ENCODE peak calls at places on chromosomes 12 and 14, in seven cellular contexts. F is aorta; K is thyroid gland; N is activated CD8-positive, alpha-beta memory T cell treated with anti-CD3 and anti-CD28 coated beads, Interleukin-2, amount 50 U/mL, for 48 hours; E is H54; W is psoas muscle; D is caudate nucleus. A is an unnamed sample.

GRCh38 chr14:101757064-101757838 is 4.3 kb upstream of the PPP2R5C start:
- DNase-seq in D (no peak), N (no peak), K (no peak), E (no peak), F (no peak), W (no peak), A (no peak)

GRCh38 chr12:34404377-34405285 is 382.3 kb downstream of the ALG10 start:
- DNase-seq in D (no peak), K (no peak), N (peak), F (peak), W (peak), E (no peak), A (no peak)

GRCh38 chr14:73802431-73803188 is 49.0 kb upstream of the PTGR2 start:
- DNase-seq in K (no peak), N (no peak), W (no peak), F (no peak), E (no peak), D (no peak), A (no peak)

GRCh38 chr12:3041558-3042164 is 35.5 kb upstream of the TSPAN9 start:
- DNase-seq in E (peak), N (peak), D (peak), F (peak), W (peak), K (peak), A (peak)

GRCh38 chr12:96889273-96889933 is 17.7 kb upstream of the NEDD1 start:
- DNase-seq in N (no peak), K (no peak), F (no peak), D (no peak), W (no peak), E (peak), A (no peak)

GRCh38 chr12:9869307-9870161 is at the start of gene CLEC2B:
- DNase-seq in D (no peak), N (no peak), W (no peak), K (no peak), E (no peak), F (no peak), A (no peak)

GRCh38 chr14:104598461-104599273 is 5.9 kb downstream of the TMEM179 start:
- DNase-seq in D (no peak), K (no peak), W (peak), E (no peak), N (no peak), F (no peak), A (no peak)

GRCh38 chr12:44000309-44000952 is 164.6 kb downstream of the TMEM117 start:
- DNase-seq in F (peak), K (peak), W (no peak), E (peak), N (peak), D (no peak), A (no peak)

GRCh38 chr12:89610366-89610765 is 84.5 kb upstream of the POC1B start:
- DNase-seq in E (no peak), N (no peak), F (no peak), W (no peak), K (no peak), D (no peak), A (no peak)

GRCh38 chr14:89748004-89748403 is 206.5 kb downstream of the EFCAB11 start:
- DNase-seq in F (no peak), E (no peak), W (no peak), D (no peak), K (no peak), N (no peak), A (no peak)

GRCh38 chr12:123936471-123936870 is 36.2 kb downstream of the CCDC92 start:
- DNase-seq in D (no peak), F (no peak), W (no peak), E (no peak), K (no peak), N (no peak), A (no peak)

GRCh38 chr14:82725188-82725587 is 1191.5 kb upstream of the SEL1L start:
- DNase-seq in F (no peak), K (no peak), E (no peak), W (no peak), N (no peak), D (no peak), A (no peak)